ENCODE peak calls at places on chromosomes 2 and 18, in six cellular contexts. T is stimulated activated CD4-positive, alpha-beta T cell treated with anti-CD3 and anti-CD28 coated beads, TNF-alpha, amount 100 ng/mL, for 1 hour; E is MCF 10A; N is SK-MEL-5; L is C1 segment of cervical spinal cord; Q is activated B cell treated with CpG ODN at 0.5 μM for 24 hours. R is an unnamed sample.

GRCh38 chr18:44943201-44943881 is 262.7 kb downstream of the SETBP1 start:
- DNase-seq in T (no peak), E (no peak), N (no peak), L (no peak), Q (no peak), R (no peak)

GRCh38 chr2:172995323-172996244 is 80.1 kb upstream of the MAP3K20 start:
- DNase-seq in T (no peak), E (peak; percentile 84), N (peak; percentile 13), L (no peak), Q (no peak), R (no peak)

GRCh38 chr2:27217173-27218121 is at the start of gene CAD:
- DNase-seq in T (peak; percentile 74), E (peak; percentile 81), N (peak; percentile 92), L (peak; percentile 63), Q (peak; percentile 86), R (peak; percentile 91)

GRCh38 chr2:79996709-79997108 is 307.8 kb downstream of the LRRTM1 start:
- DNase-seq in T (no peak), E (no peak), N (no peak), L (no peak), Q (no peak), R (no peak)

GRCh38 chr18:32138332-32138731 is 46.7 kb downstream of the RNF138 start:
- DNase-seq in T (no peak), E (no peak), N (no peak), L (no peak), Q (no peak), R (no peak)

GRCh38 chr2:188089896-188090295 is 201.8 kb upstream of the GULP1 start:
- DNase-seq in T (no peak), E (peak; percentile 6), N (no peak), L (no peak), Q (no peak), R (no peak)

GRCh38 chr2:68046224-68046623 is 16.6 kb downstream of the C1D start:
- DNase-seq in T (no peak), E (no peak), N (no peak), L (no peak), Q (no peak), R (no peak)

GRCh38 chr2:196827356-196827755 is 18.2 kb upstream of the C2orf66 start:
- DNase-seq in T (no peak), E (no peak), N (no peak), L (no peak), Q (no peak), R (no peak)